ENCODE peak calls at places on chromosomes 7 and 10, in nine cellular contexts. X is transverse colon, U is K562, N is SK-N-SH, D is Panc1, S is GM23338, T is H1, B is HCT116, F is vagina. O is an unnamed sample.

GRCh38 chr7:5217396-5217795 is 27.4 kb downstream of the WIPI2 start:
- DNase-seq in F (no peak), U (no peak), N (no peak), B (no peak), D (no peak), X (no peak), S (no peak), T (no peak), O (no peak)

GRCh38 chr10:14326581-14326980 is 4.1 kb downstream of the FRMD4A start:
- DNase-seq in F (no peak), T (no peak), S (no peak), B (no peak), N (no peak), X (no peak), D (no peak), U (no peak), O (peak; percentile 37)

GRCh38 chr10:5751854-5752253 is 61.4 kb downstream of the GDI2 start:
- DNase-seq in B (no peak), T (no peak), D (no peak), U (no peak), N (no peak), S (peak; percentile 20), F (no peak), X (no peak), O (no peak)

GRCh38 chr10:116278832-116279231 is 5.8 kb upstream of the GFRA1 start:
- DNase-seq in N (no peak), D (no peak), U (no peak), T (no peak), F (no peak), B (no peak), X (no peak), S (no peak), O (no peak)

GRCh38 chr7:1844336-1844955 is 174.4 kb downstream of the ELFN1 start:
- DNase-seq in S (no peak), F (no peak), T (no peak), B (no peak), X (no peak), D (no peak), N (peak; percentile 63), U (no peak), O (no peak)

GRCh38 chr10:89062861-89063260 is 72.3 kb downstream of the FAS start:
- DNase-seq in X (no peak), B (no peak), N (no peak), S (no peak), T (no peak), D (no peak), F (no peak), U (peak; percentile 9), O (no peak)

GRCh38 chr7:4681922-4682620 is at the start of gene FOXK1:
- DNase-seq in T (peak; percentile 80), B (no peak), X (peak; percentile 81), N (peak; percentile 99), U (peak; percentile 83), F (no peak), D (no peak), S (peak; percentile 81), O (no peak)

GRCh38 chr10:124560377-124560776 is 98.8 kb downstream of the LHPP start:
- DNase-seq in F (peak; percentile 94), D (no peak), B (no peak), N (no peak), S (no peak), U (no peak), T (no peak), X (peak; percentile 28), O (no peak)

GRCh38 chr7:29208410-29209250 is 14.1 kb downstream of the CHN2 start:
- DNase-seq in U (no peak), F (no peak), B (no peak), T (no peak), D (no peak), S (no peak), N (no peak), X (peak; percentile 15), O (no peak)

GRCh38 chr7:103921692-103922091 is 67.8 kb downstream of the RELN start:
- DNase-seq in S (peak; percentile 14), X (no peak), B (no peak), D (no peak), F (no peak), N (no peak), U (no peak), T (no peak), O (no peak)

GRCh38 chr10:124093076-124093773 is at the start of gene CHST15:
- DNase-seq in X (peak; percentile 46), F (no peak), B (peak; percentile 74), D (peak; percentile 41), S (peak; percentile 85), U (no peak), N (peak; percentile 73), T (peak; percentile 76), O (no peak)

GRCh38 chr10:3749011-3749410 is 36.0 kb downstream of the KLF6 start:
- DNase-seq in B (no peak), S (no peak), D (no peak), N (no peak), X (no peak), F (no peak), T (no peak), U (no peak), O (peak; percentile 82)
- TF ChIP-seq POLR2AphosphoS5 in B (no peak), S (no peak), D (no peak), N (no peak), X (no peak), F (no peak), T (no peak), U (no peak), O (no peak)

GRCh38 chr10:92758594-92758993 is 68.8 kb downstream of the HHEX start:
- DNase-seq in N (no peak), S (no peak), B (no peak), T (no peak), U (no peak), D (no peak), X (no peak), F (no peak), O (no peak)

GRCh38 chr10:92757720-92758119 is 68.0 kb downstream of the HHEX start:
- DNase-seq in X (no peak), D (no peak), B (no peak), T (no peak), N (no peak), S (no peak), F (no peak), U (peak; percentile 52), O (no peak)

GRCh38 chr10:92763634-92764155 is 73.9 kb downstream of the HHEX start:
- DNase-seq in N (no peak), F (no peak), S (no peak), D (no peak), B (no peak), U (no peak), T (no peak), X (no peak), O (no peak)

GRCh38 chr10:92761576-92761975 is 71.8 kb downstream of the HHEX start:
- DNase-seq in T (no peak), F (no peak), X (no peak), U (peak; percentile 31), B (no peak), S (no peak), D (no peak), N (no peak), O (no peak)

DNA sequence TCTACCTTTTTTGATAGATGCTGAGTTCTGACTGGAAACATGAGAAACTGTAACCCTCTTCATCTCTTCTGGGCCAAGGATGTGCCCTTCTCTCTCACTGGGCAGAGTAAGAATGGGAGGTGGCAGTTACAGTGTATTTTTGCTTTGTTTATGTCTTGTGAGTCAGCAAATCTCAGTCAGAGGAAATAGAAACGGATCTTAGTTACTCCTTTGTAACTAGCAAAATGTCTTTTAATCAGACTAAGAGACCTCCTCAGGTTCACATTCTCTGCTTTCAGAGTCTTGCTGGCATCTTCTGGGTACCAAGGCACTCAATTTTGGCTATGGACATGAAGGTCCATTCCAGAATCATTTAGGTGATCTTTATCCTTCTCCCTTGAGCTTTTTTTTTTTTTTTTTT is 70.9 kb downstream of the HHEX start:
- DNase-seq in T (no peak), N (no peak), F (no peak), U (peak; percentile 31), D (no peak), X (no peak), B (no peak), S (no peak), O (no peak)
- H3K4me3 ChIP-seq in T (no peak overlapping the region), N (no peak overlapping the region), F (no peak overlapping the region), U (no peak overlapping the region), D (no peak overlapping the region), X (no peak overlapping the region), B (no peak overlapping the region), S (no peak overlapping the region), O (no peak overlapping the region)

GRCh38 chr7:27096756-27097514 is 1.1 kb upstream of the HOXA1 start:
- DNase-seq in B (no peak), F (no peak), T (no peak), S (peak; percentile 47), X (peak; percentile 52), D (no peak), N (no peak), U (no peak), O (peak; percentile 91)

GRCh38 chr7:27099839-27100225 is 2.7 kb downstream of the HOXA2 start:
- DNase-seq in T (no peak), S (no peak), D (no peak), N (no peak), U (no peak), F (no peak), B (no peak), X (no peak), O (no peak)

GRCh38 chr7:27097686-27098492 is 2.1 kb upstream of the HOXA1 start:
- DNase-seq in S (peak; percentile 36), T (peak; percentile 72), D (no peak), F (no peak), N (no peak), B (no peak), U (no peak), X (no peak), O (no peak)

GRCh38 chr7:27099224-27099838 is 3.2 kb downstream of the HOXA2 start:
- DNase-seq in F (no peak), X (no peak), U (no peak), S (peak; percentile 63), B (no peak), D (no peak), T (no peak), N (no peak), O (no peak)

DNA sequence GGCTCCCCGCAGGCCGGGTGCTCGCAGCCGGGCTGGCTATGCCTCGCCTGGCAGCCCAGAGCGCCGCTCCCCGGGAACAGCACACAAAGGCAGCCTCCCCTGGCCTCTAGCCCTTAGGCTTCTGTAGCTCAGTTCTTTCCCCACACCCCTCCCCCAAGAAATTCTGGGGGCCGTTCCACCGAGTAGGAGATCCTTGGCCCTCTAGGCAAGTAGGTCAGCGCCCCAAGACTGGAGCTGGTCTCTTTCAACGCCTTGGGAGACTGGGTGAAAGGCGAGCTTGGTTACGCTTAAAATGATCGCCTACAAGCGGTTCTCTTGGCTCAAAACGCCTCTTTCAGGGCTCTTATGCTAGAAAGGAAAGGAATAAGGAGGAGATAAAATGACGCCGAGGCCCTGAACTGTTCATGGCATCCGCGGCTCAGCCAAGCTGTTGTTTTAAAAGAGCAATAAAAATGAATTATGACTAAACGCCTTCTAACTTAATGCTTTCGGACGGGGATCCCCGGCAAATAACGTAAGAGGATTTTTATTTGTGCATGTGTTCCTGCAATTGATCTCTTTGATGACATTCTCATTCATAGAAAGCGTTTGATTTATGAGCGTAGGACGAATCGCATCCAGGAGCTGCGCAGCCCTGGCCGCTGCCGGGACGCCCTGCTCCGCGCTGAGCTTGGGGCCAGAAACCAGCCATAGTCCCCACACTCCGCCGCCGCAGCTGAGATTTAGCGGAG is 2.9 kb upstream of the HOXA1 start:
- DNase-seq in S (peak; percentile 64), B (no peak), X (peak; percentile 73), U (no peak), T (no peak), D (no peak), F (no peak), N (no peak), O (no peak)
- TF ChIP-seq POLR2AphosphoS5 in S (no peak), B (no peak), X (peak; percentile 76), U (no peak), T (no peak), D (no peak), F (peak; percentile 47), N (no peak), O (no peak)

GRCh38 chr10:133325761-133326463 is 10.8 kb downstream of the CALY start:
- DNase-seq in S (peak; percentile 47), D (no peak), X (no peak), B (no peak), T (peak; percentile 65), U (no peak), F (no peak), N (peak; percentile 76), O (no peak)
- H3K4me3 ChIP-seq in S (peak overlapping the region; percentile 68), D (peak overlapping the region; percentile 58), X (peak overlapping the region; percentile 24), B (no peak overlapping the region), T (peak overlapping the region; percentile 69), U (no peak overlapping the region), F (peak overlapping the region; percentile 27), N (peak overlapping the region; percentile 64), O (peak overlapping the region; percentile 64)